ENCODE peak calls at places on chromosomes 13 and 19, in ten cellular contexts. E is NCI-H2107; W is stimulated activated CD8-positive, alpha-beta memory T cell treated with anti-CD3 and anti-CD28 coated beads, Interleukin-2, amount 100 ng/mL, for 48 hours; C is testis; V is iris pigment epithelial cell; N is RCC 7860; R is progenitor cell of endocrine pancreas; U is activated T-cell treated with anti-CD3 and anti-CD28 coated beads for 1 hour; G is NCI-H1417; D is RWPE1. Q is an unnamed sample.

GRCh38 chr13:23673354-23673753 is 103.1 kb downstream of the TNFRSF19 start:
- DNase-seq in E (no peak), W (no peak), C (no peak), V (peak), N (peak), R (no peak), U (no peak), G (no peak), D (peak), Q (no peak)

GRCh38 chr13:26342898-26343297 is 89.0 kb downstream of the CDK8 start:
- DNase-seq in E (no peak), W (no peak), C (no peak), V (no peak), N (no peak), R (no peak), U (no peak), G (no peak), D (no peak), Q (no peak)

GRCh38 chr19:39890755-39891551 is 43.5 kb downstream of the FCGBP start:
- DNase-seq in E (no peak), W (no peak), C (no peak), V (no peak), N (no peak), R (no peak), U (no peak), G (no peak), D (no peak), Q (no peak)

GRCh38 chr19:46378268-46378667 is 31.4 kb downstream of the PPP5C start:
- DNase-seq in E (no peak), W (no peak), C (no peak), V (peak), N (no peak), R (no peak), U (no peak), G (no peak), D (no peak), Q (no peak)

GRCh38 chr19:42831221-42832019 is 48.1 kb downstream of the PSG1 start:
- DNase-seq in E (no peak), W (no peak), C (no peak), V (peak), N (peak), R (no peak), U (no peak), G (no peak), D (peak), Q (no peak)

GRCh38 chr13:43373400-43373799 is 350.0 kb downstream of the DNAJC15 start:
- DNase-seq in E (no peak), W (no peak), C (no peak), V (no peak), N (no peak), R (no peak), U (no peak), G (no peak), D (no peak), Q (no peak)

GRCh38 chr13:79466852-79467251 is 14.1 kb upstream of the NDFIP2 start:
- DNase-seq in E (no peak), W (no peak), C (no peak), V (no peak), N (no peak), R (no peak), U (no peak), G (no peak), D (no peak), Q (no peak)

GRCh38 chr13:95033890-95034289 is 267.4 kb downstream of the ABCC4 start:
- DNase-seq in E (no peak), W (no peak), C (no peak), V (no peak), N (no peak), R (no peak), U (no peak), G (no peak), D (no peak), Q (no peak)

GRCh38 chr13:101545521-101545920 is 93.0 kb downstream of the ITGBL1 start:
- DNase-seq in E (no peak), W (no peak), C (no peak), V (peak), N (no peak), R (no peak), U (no peak), G (no peak), D (no peak), Q (no peak)

GRCh38 chr19:10091892-10092641 is 6.0 kb downstream of the SHFL start:
- DNase-seq in E (no peak), W (no peak), C (no peak), V (no peak), N (no peak), R (no peak), U (no peak), G (no peak), D (no peak), Q (no peak)

GRCh38 chr19:35086455-35086854 is 29.2 kb upstream of the FXYD3 start:
- DNase-seq in E (no peak), W (no peak), C (no peak), V (no peak), N (no peak), R (no peak), U (no peak), G (no peak), D (no peak), Q (no peak)

GRCh38 chr13:20713751-20714150 is 10.3 kb downstream of the IL17D start:
- DNase-seq in E (no peak), W (no peak), C (no peak), V (no peak), N (peak), R (no peak), U (no peak), G (no peak), D (no peak), Q (no peak)

GRCh38 chr19:48113190-48113917 is 2.7 kb upstream of the PLA2G4C start:
- DNase-seq in E (no peak), W (no peak), C (no peak), V (peak), N (no peak), R (no peak), U (no peak), G (no peak), D (no peak), Q (no peak)

GRCh38 chr19:12783849-12784393 is 7.4 kb upstream of the JUNB start:
- DNase-seq in E (no peak), W (no peak), C (peak), V (no peak), N (peak), R (no peak), U (no peak), G (no peak), D (peak), Q (no peak)